ENCODE peak calls at places on chromosome 1, in seven cellular contexts. L is Daoy, W is fibroblast of the conjunctiva, G is HFF-Myc, H is HTR-8/SVneo, D is non-pigmented ciliary epithelial cell, J is spleen. U is an unnamed sample.

GRCh38 chr1:226827458-226827857 is 43.0 kb upstream of the PSEN2 start:
- DNase-seq in L (no peak), W (no peak), G (no peak), H (no peak), D (no peak), J (no peak), U (no peak)

GRCh38 chr1:241081473-241081872 is 275.5 kb downstream of the RGS7 start:
- DNase-seq in L (no peak), W (no peak), G (no peak), H (peak), D (no peak), J (no peak), U (no peak)

GRCh38 chr1:8395433-8395866 is 77.5 kb downstream of the SLC45A1 start:
- DNase-seq in L (peak), W (no peak), G (no peak), H (no peak), D (no peak), J (no peak), U (no peak)

GRCh38 chr1:4658643-4659042 is 4.2 kb downstream of the AJAP1 start:
- DNase-seq in L (no peak), W (no peak), G (no peak), H (no peak), D (no peak), J (no peak), U (no peak)

GRCh38 chr1:165053273-165053835 is 303.2 kb downstream of the LMX1A start:
- DNase-seq in L (no peak), W (no peak), G (no peak), H (no peak), D (no peak), J (no peak), U (no peak)

GRCh38 chr1:176989754-176990153 is 174.8 kb downstream of the ASTN1 start:
- DNase-seq in L (no peak), W (no peak), G (no peak), H (no peak), D (no peak), J (no peak), U (no peak)

GRCh38 chr1:42933610-42934009 is 25.1 kb downstream of the SLC2A1 start:
- DNase-seq in L (no peak), W (no peak), G (no peak), H (no peak), D (no peak), J (peak), U (peak)

GRCh38 chr1:59238535-59238934 is 58.4 kb upstream of the FGGY start:
- DNase-seq in L (no peak), W (no peak), G (no peak), H (no peak), D (no peak), J (no peak), U (no peak)

GRCh38 chr1:235077571-235078479 is 50.8 kb downstream of the TOMM20 start:
- DNase-seq in L (no peak), W (no peak), G (no peak), H (no peak), D (no peak), J (peak), U (no peak)

GRCh38 chr1:17204546-17205440 is at the start of gene PADI1:
- DNase-seq in L (no peak), W (no peak), G (no peak), H (no peak), D (no peak), J (peak), U (peak)

GRCh38 chr1:216599851-216600250 is 123.4 kb downstream of the ESRRG start:
- DNase-seq in L (no peak), W (no peak), G (no peak), H (no peak), D (no peak), J (no peak), U (no peak)

GRCh38 chr1:119275145-119275929 is 93.2 kb upstream of the HAO2 start:
- DNase-seq in L (peak), W (peak), G (peak), H (peak), D (peak), J (no peak), U (no peak)

GRCh38 chr1:113109908-113110554 is 37.0 kb downstream of the LRIG2 start:
- DNase-seq in L (peak), W (peak), G (peak), H (peak), D (peak), J (no peak), U (no peak)

GRCh38 chr1:32782086-32782485 is 35.1 kb downstream of the YARS1 start:
- DNase-seq in L (peak), W (no peak), G (no peak), H (no peak), D (no peak), J (no peak), U (no peak)

GRCh38 chr1:238960071-238960470 is 426.3 kb upstream of the CHRM3 start:
- DNase-seq in L (peak), W (no peak), G (no peak), H (peak), D (peak), J (no peak), U (no peak)

GRCh38 chr1:198084509-198084908 is 72.3 kb upstream of the NEK7 start:
- DNase-seq in L (no peak), W (no peak), G (no peak), H (no peak), D (no peak), J (no peak), U (no peak)

GRCh38 chr1:35046730-35047129 is 15.0 kb upstream of the ZMYM6 start:
- DNase-seq in L (no peak), W (no peak), G (no peak), H (no peak), D (no peak), J (no peak), U (no peak)

GRCh38 chr1:247111636-247112478 is 7.7 kb upstream of the ZNF669 start:
- DNase-seq in L (peak), W (peak), G (no peak), H (peak), D (no peak), J (peak), U (no peak)

GRCh38 chr1:97137862-97138514 is 416.4 kb downstream of the PTBP2 start:
- DNase-seq in L (peak), W (peak), G (peak), H (peak), D (peak), J (no peak), U (no peak)